ENCODE peak calls at places on chromosome 12, in six cellular contexts. V, C, E, D, R and F are unnamed samples.

GRCh38 chr12:117900561-117900960 is 68.2 kb downstream of the KSR2 start:
- DNase-seq in V (no peak), C (no peak), E (peak), D (no peak), R (no peak), F (peak)

GRCh38 chr12:100545092-100545491 is 28.4 kb upstream of the GAS2L3 start:
- DNase-seq in V (no peak), C (no peak), E (no peak), D (no peak), R (no peak), F (no peak)

GRCh38 chr12:59517522-59517921 is 78.3 kb upstream of the SLC16A7 start:
- DNase-seq in V (no peak), C (no peak), E (no peak), D (no peak), R (no peak), F (no peak)

GRCh38 chr12:26633591-26634210 is 199.3 kb downstream of the ITPR2 start:
- DNase-seq in V (no peak), C (no peak), E (no peak), D (no peak), R (no peak), F (peak)

GRCh38 chr12:41907036-41907435 is 237.6 kb downstream of the GXYLT1 start:
- DNase-seq in V (no peak), C (no peak), E (no peak), D (no peak), R (no peak), F (no peak)

GRCh38 chr12:91590991-91591987 is 408.7 kb upstream of the DCN start:
- DNase-seq in V (no peak), C (no peak), E (no peak), D (no peak), R (no peak), F (no peak)

GRCh38 chr12:10718279-10718821 is 4.8 kb downstream of the YBX3 start:
- DNase-seq in V (no peak), C (no peak), E (peak), D (no peak), R (no peak), F (no peak)

GRCh38 chr12:114440450-114441383 is 34.8 kb upstream of the TBX5 start:
- DNase-seq in V (no peak), C (no peak), E (no peak), D (no peak), R (no peak), F (no peak)

GRCh38 chr12:132560831-132561783 is 49.3 kb downstream of the LRCOL1 start:
- DNase-seq in V (no peak), C (peak), E (peak), D (peak), R (peak), F (no peak)

GRCh38 chr12:92987846-92988621 is 58.9 kb upstream of the EEA1 start:
- DNase-seq in V (no peak), C (peak), E (no peak), D (peak), R (no peak), F (peak)

GRCh38 chr12:12432373-12432772 is 75.5 kb downstream of the BORCS5 start:
- DNase-seq in V (no peak), C (no peak), E (peak), D (no peak), R (no peak), F (no peak)

GRCh38 chr12:114257687-114258086 is 148.3 kb downstream of the TBX5 start:
- DNase-seq in V (no peak), C (no peak), E (no peak), D (no peak), R (no peak), F (no peak)

GRCh38 chr12:23084236-23084995 is 459.4 kb downstream of the ETNK1 start:
- DNase-seq in V (no peak), C (no peak), E (peak), D (no peak), R (no peak), F (no peak)

GRCh38 chr12:117552971-117553370 is 191.5 kb upstream of the NOS1 start:
- DNase-seq in V (no peak), C (peak), E (no peak), D (no peak), R (no peak), F (no peak)

GRCh38 chr12:79006306-79006705 is 141.7 kb downstream of the SYT1 start:
- DNase-seq in V (no peak), C (no peak), E (no peak), D (no peak), R (no peak), F (peak)

GRCh38 chr12:102824218-102824835 is 92.7 kb downstream of the PAH start:
- DNase-seq in V (no peak), C (peak), E (no peak), D (peak), R (no peak), F (peak)

GRCh38 chr12:127310548-127310947 is 956.4 kb upstream of the TMEM132C start:
- DNase-seq in V (no peak), C (no peak), E (no peak), D (no peak), R (no peak), F (no peak)

GRCh38 chr12:66405395-66405794 is 103.1 kb downstream of the HELB start:
- DNase-seq in V (no peak), C (no peak), E (no peak), D (no peak), R (no peak), F (peak)

GRCh38 chr12:104226672-104227071 is 11.1 kb downstream of the TXNRD1 start:
- DNase-seq in V (no peak), C (no peak), E (peak), D (no peak), R (no peak), F (no peak)

GRCh38 chr12:53005215-53005985 is 856 bp upstream of the EIF4B start:
- DNase-seq in V (no peak), C (peak), E (no peak), D (peak), R (no peak), F (no peak)

GRCh38 chr12:84375472-84375871 is 537.1 kb downstream of the SLC6A15 start:
- DNase-seq in V (no peak), C (no peak), E (no peak), D (no peak), R (no peak), F (no peak)

GRCh38 chr12:30484658-30485057 is 211.0 kb downstream of the IPO8 start:
- DNase-seq in V (no peak), C (no peak), E (no peak), D (no peak), R (no peak), F (no peak)

GRCh38 chr12:18849080-18849479 is 111.2 kb downstream of the CAPZA3 start:
- DNase-seq in V (no peak), C (no peak), E (peak), D (no peak), R (no peak), F (peak)

GRCh38 chr12:29783773-29784666 is at the start of gene TMTC1:
- DNase-seq in V (peak), C (peak), E (no peak), D (peak), R (no peak), F (no peak)

GRCh38 chr12:26426652-26427051 is 231.3 kb downstream of the SSPN start:
- DNase-seq in V (no peak), C (no peak), E (no peak), D (no peak), R (no peak), F (no peak)

GRCh38 chr12:77941396-77941795 is 110.7 kb downstream of the NAV3 start:
- DNase-seq in V (no peak), C (no peak), E (no peak), D (no peak), R (no peak), F (no peak)

GRCh38 chr12:30304528-30304927 is 391.1 kb downstream of the IPO8 start:
- DNase-seq in V (no peak), C (no peak), E (no peak), D (no peak), R (no peak), F (no peak)

GRCh38 chr12:40788276-40788675 is 96.0 kb downstream of the CNTN1 start:
- DNase-seq in V (no peak), C (no peak), E (no peak), D (no peak), R (no peak), F (no peak)

GRCh38 chr12:9113987-9114309 is 1.8 kb downstream of the A2M start:
- DNase-seq in V (no peak), C (no peak), E (no peak), D (no peak), R (no peak), F (no peak)

GRCh38 chr12:20549115-20549719 is 145.9 kb upstream of the SLCO1C1 start:
- DNase-seq in V (no peak), C (no peak), E (no peak), D (no peak), R (no peak), F (no peak)
- H3K27ac ChIP-seq in V (no peak), C (peak), E (no peak), D (peak), R (no peak), F (no peak)

DNA sequence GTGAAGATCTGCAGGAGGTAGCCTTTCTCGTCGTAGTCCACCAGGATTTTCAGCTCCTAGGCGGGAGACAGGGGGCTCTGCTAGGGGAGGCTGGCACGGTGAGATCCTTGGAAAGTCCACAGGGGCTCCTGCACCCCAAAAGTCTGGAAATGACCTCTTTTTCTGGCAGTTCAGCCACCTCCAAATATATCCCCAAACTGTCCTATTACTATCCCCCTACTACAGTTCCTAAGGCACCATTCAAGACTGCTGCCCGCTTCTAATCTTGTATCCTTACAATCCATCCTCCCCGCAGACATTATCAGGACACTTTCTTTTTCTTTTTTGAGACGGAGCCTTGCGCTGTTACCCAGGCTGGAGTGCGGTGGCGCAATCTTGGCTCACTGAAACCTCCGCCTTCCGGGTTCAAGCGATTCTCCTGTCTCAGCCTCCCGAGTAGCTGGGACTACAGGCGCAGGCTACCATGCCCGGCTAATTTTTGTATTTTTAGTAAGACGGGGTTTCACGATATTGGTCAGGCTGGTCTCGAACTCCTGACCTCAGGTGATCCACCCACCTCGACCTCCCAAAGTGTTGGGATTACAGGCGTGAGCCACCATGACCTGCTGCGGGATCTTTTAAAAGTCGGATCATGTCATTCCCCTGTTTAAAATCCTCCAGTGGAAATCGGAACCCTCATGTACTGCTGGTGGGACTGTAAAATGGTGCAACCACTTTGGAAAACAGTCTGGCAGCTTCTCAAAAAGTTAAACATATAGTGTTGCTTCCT is 18.5 kb downstream of the HPD start:
- DNase-seq in V (no peak), C (no peak), E (no peak), D (no peak), R (no peak), F (no peak)
- H3K27ac ChIP-seq in V (peak), C (peak), E (no peak), D (peak), R (peak), F (no peak)

DNA sequence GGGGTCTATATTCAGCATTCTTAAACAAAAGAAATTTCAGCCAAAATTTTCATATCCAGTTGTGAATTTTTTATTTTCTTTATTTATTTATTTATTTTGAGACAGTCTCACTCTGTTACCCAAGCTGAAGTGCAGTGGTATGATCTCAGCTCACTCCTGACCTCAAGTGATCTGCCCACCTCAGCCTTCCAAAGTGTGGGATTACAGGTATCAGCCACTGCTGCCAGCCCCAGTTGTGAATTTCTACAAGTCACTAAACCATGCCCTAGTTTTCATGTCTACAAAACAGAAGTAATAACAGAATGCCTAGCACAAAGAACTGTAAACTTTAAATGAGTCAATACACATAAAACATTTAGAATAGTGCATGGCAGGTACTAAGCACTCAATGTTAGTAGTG is 254.2 kb downstream of the C12orf50 start:
- DNase-seq in V (no peak), C (no peak), E (no peak), D (no peak), R (no peak), F (no peak)
- H3K27ac ChIP-seq in V (no peak), C (no peak), E (no peak), D (no peak), R (no peak), F (no peak)

GRCh38 chr12:6384499-6385436 is 806 bp downstream of the LTBR start:
- DNase-seq in V (no peak), C (no peak), E (no peak), D (no peak), R (no peak), F (peak)

GRCh38 chr12:6383572-6384498 is at the start of gene LTBR:
- DNase-seq in V (peak), C (peak), E (peak), D (peak), R (no peak), F (peak)

GRCh38 chr12:6387541-6387940 is 3.6 kb downstream of the LTBR start:
- DNase-seq in V (no peak), C (no peak), E (no peak), D (no peak), R (no peak), F (no peak)

GRCh38 chr12:6386522-6386921 is 2.6 kb downstream of the LTBR start:
- DNase-seq in V (no peak), C (no peak), E (no peak), D (no peak), R (no peak), F (no peak)

DNA sequence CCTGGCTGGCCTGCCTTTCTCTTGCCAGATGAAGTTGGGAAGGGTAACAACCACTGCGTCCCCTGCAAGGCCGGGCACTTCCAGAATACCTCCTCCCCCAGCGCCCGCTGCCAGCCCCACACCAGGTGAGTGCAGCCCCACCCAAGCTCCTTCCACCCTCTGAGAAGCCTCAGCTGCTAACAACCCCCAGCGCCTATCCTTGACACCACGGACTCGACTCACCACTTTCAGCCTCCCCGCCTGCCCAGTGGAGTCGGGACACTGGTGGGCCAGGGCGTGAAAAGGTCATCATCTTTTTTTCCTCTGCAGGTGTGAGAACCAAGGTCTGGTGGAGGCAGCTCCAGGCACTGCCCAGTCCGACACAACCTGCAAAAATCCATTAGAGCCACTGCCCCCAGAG is 2.1 kb downstream of the LTBR start:
- DNase-seq in V (no peak), C (no peak), E (no peak), D (no peak), R (no peak), F (no peak)
- H3K27ac ChIP-seq in V (peak), C (no peak), E (no peak), D (no peak), R (no peak), F (no peak)

DNA sequence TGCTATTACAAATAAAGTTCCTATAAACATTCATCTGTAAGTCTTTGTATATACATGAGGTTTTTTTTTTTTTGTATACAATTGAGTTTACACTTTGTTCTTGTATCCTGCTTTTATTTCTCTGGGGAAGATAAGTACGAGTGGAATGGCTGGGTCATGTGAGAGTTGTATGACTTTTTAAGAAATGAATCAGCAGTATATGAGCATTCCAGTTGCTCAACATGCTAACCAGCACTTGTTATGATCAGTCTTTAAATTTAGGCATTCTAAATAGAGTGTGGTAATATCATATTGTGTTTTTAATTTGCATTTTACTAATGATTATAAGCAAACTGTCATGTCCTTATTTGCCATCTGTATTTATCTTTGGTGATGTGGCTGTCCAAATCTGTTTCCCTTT is 44.7 kb upstream of the AMIGO2 start:
- DNase-seq in V (no peak), C (no peak), E (no peak), D (no peak), R (no peak), F (no peak)
- H3K27ac ChIP-seq in V (no peak), C (no peak), E (no peak), D (no peak), R (no peak), F (no peak)

GRCh38 chr12:44546037-44546436 is 330.1 kb downstream of the NELL2 start:
- DNase-seq in V (no peak), C (no peak), E (no peak), D (no peak), R (no peak), F (no peak)

GRCh38 chr12:44551631-44552030 is 324.5 kb downstream of the NELL2 start:
- DNase-seq in V (no peak), C (no peak), E (no peak), D (no peak), R (no peak), F (no peak)

GRCh38 chr12:44550377-44550776 is 325.7 kb downstream of the NELL2 start:
- DNase-seq in V (no peak), C (no peak), E (no peak), D (no peak), R (no peak), F (no peak)
- H3K27ac ChIP-seq in V (no peak), C (no peak), E (no peak), D (no peak), R (no peak), F (no peak)

DNA sequence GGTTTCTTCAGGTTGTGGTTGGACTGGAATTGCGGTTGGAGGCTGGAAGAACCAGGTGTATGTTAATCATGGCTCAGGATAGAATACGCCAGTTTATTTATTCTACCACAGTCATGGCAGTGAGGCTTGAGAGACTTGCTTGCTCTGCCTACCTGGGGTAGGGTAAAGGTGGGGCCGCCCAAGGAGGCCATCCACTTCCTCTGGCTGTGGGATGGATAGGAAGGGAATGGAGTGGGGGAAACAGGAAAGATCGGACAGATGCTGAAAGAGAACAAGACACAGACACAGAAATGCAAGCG is 8.1 kb downstream of the SHMT2 start:
- DNase-seq in V (no peak), C (no peak), E (no peak), D (no peak), R (no peak), F (no peak)
- H3K27ac ChIP-seq in V (no peak), C (peak), E (no peak), D (peak), R (no peak), F (no peak)

DNA sequence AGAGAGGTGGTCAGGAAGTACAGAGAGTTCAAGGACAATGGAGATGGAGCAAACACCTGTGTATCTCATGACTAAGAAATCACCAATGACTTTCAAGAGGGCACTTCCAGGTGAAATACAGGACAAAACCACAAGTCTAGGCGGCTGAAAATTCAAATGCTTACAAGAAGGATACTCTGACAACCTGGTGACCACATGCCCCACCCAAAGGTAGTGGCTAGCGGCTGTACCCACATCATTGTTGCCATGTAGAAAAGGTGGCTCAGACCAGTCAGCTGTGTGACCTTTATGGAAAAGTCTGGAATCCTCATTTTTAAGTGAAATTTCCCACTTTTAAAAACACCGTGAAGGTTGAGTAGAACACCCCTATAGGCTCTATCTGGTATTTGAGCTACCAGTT is 48.6 kb upstream of the FRS2 start:
- DNase-seq in V (no peak), C (no peak), E (no peak), D (no peak), R (no peak), F (no peak)
- H3K27ac ChIP-seq in V (no peak), C (no peak), E (no peak), D (no peak), R (no peak), F (no peak)

DNA sequence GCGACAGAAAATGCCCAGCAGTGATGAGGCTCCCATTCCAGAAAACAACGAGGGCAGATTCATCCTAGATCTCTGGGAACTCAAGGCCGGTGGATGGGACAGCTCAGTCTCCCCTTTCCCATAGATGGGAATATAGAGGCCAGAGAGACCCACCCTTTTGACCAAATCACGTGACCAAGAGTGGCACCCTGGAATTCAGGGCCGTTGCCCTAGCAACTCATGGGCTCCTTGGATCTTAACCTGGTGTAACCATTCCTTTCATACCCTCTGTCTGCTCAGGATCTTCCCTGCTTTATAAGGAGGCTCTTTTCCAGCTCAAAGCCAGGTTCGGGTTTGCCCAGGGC is 8.4 kb upstream of the LRTM2 start:
- DNase-seq in V (no peak), C (no peak), E (no peak), D (no peak), R (no peak), F (no peak)
- H3K27ac ChIP-seq in V (peak), C (no peak), E (no peak), D (peak), R (peak), F (no peak)